ENCODE peak calls at places on chromosomes 7 and 10, in four cellular contexts. One of them, this sample, is unnamed.

GRCh38 chr7:34900891-34901493 is 136.3 kb downstream of the DPY19L1 start:
- DNase-seq in ovary: no peak
- DNase-seq in astrocyte of the cerebellum: no peak
- DNase-seq in AG04449: no peak
- DNase-seq in this sample: no peak

GRCh38 chr7:47534322-47535032 is 47.4 kb downstream of the TNS3 start:
- DNase-seq in ovary: no peak
- DNase-seq in astrocyte of the cerebellum: no peak
- DNase-seq in AG04449: no peak
- DNase-seq in this sample: no peak

GRCh38 chr10:11539191-11539868 is 72.1 kb downstream of the USP6NL start:
- DNase-seq in ovary: no peak
- DNase-seq in astrocyte of the cerebellum: no peak
- DNase-seq in AG04449: no peak
- DNase-seq in this sample: no peak

GRCh38 chr7:18119985-18120384 is 92.3 kb upstream of the PRPS1L1 start:
- DNase-seq in ovary: no peak
- DNase-seq in astrocyte of the cerebellum: no peak
- DNase-seq in AG04449: no peak
- DNase-seq in this sample: no peak

GRCh38 chr7:4006687-4007086 is 675.4 kb upstream of the FOXK1 start:
- DNase-seq in ovary: no peak
- DNase-seq in astrocyte of the cerebellum: no peak
- DNase-seq in AG04449: no peak
- DNase-seq in this sample: no peak

GRCh38 chr7:157310676-157311185 is 26.1 kb upstream of the DNAJB6 start:
- DNase-seq in ovary: no peak
- DNase-seq in astrocyte of the cerebellum: no peak
- DNase-seq in AG04449: no peak
- DNase-seq in this sample: no peak

GRCh38 chr10:132044803-132045202 is 20.9 kb upstream of the JAKMIP3 start:
- DNase-seq in ovary: no peak
- DNase-seq in astrocyte of the cerebellum: no peak
- DNase-seq in AG04449: no peak
- DNase-seq in this sample: no peak

GRCh38 chr7:10998984-10999757 is 25.5 kb downstream of the PHF14 start:
- DNase-seq in ovary: no peak
- DNase-seq in astrocyte of the cerebellum: no peak
- DNase-seq in AG04449: no peak
- DNase-seq in this sample: no peak

GRCh38 chr7:80830584-80831319 is 88.1 kb downstream of the SEMA3C start:
- DNase-seq in ovary: no peak
- DNase-seq in astrocyte of the cerebellum: no peak
- DNase-seq in AG04449: no peak
- DNase-seq in this sample: no peak

GRCh38 chr10:104028146-104028545 is 57.5 kb downstream of the COL17A1 start:
- DNase-seq in ovary: no peak
- DNase-seq in astrocyte of the cerebellum: no peak
- DNase-seq in AG04449: no peak
- DNase-seq in this sample: no peak

GRCh38 chr10:132638130-132638515 is 100.5 kb downstream of the INPP5A start:
- DNase-seq in ovary: no peak
- DNase-seq in astrocyte of the cerebellum: no peak
- DNase-seq in AG04449: no peak
- DNase-seq in this sample: no peak

GRCh38 chr10:80684217-80684616 is 146.5 kb downstream of the SH2D4B start:
- DNase-seq in ovary: no peak
- DNase-seq in astrocyte of the cerebellum: no peak
- DNase-seq in AG04449: no peak
- DNase-seq in this sample: no peak

GRCh38 chr7:40717242-40717641 is 582.4 kb downstream of the SUGCT start:
- DNase-seq in ovary: peak
- DNase-seq in astrocyte of the cerebellum: no peak
- DNase-seq in AG04449: no peak
- DNase-seq in this sample: peak

GRCh38 chr7:22375359-22376048 is 18.6 kb upstream of the RAPGEF5 start:
- DNase-seq in ovary: no peak
- DNase-seq in astrocyte of the cerebellum: no peak
- DNase-seq in AG04449: no peak
- DNase-seq in this sample: no peak

GRCh38 chr10:13759167-13759566 is 172.4 kb downstream of the PRPF18 start:
- DNase-seq in ovary: no peak
- DNase-seq in astrocyte of the cerebellum: no peak
- DNase-seq in AG04449: peak
- DNase-seq in this sample: no peak

GRCh38 chr7:124191030-124191429 is 158.2 kb upstream of the TMEM229A start:
- DNase-seq in ovary: no peak
- DNase-seq in astrocyte of the cerebellum: no peak
- DNase-seq in AG04449: no peak
- DNase-seq in this sample: no peak
- H3K4me3 ChIP-seq in ovary: no peak
- H3K4me3 ChIP-seq in astrocyte of the cerebellum: no peak
- H3K4me3 ChIP-seq in AG04449: no peak
- H3K4me3 ChIP-seq in this sample: no peak

GRCh38 chr7:2754912-2755311 is 66.9 kb downstream of the AMZ1 start:
- DNase-seq in ovary: no peak
- DNase-seq in astrocyte of the cerebellum: no peak
- DNase-seq in AG04449: no peak
- DNase-seq in this sample: no peak

GRCh38 chr7:2758673-2759603 is 70.9 kb downstream of the AMZ1 start:
- DNase-seq in ovary: no peak
- DNase-seq in astrocyte of the cerebellum: no peak
- DNase-seq in AG04449: no peak
- DNase-seq in this sample: no peak

GRCh38 chr7:2757904-2758672 is 70.1 kb downstream of the AMZ1 start:
- DNase-seq in ovary: peak
- DNase-seq in astrocyte of the cerebellum: peak
- DNase-seq in AG04449: peak
- DNase-seq in this sample: peak

GRCh38 chr7:2759736-2760097 is 71.7 kb downstream of the AMZ1 start:
- DNase-seq in ovary: peak
- DNase-seq in astrocyte of the cerebellum: no peak
- DNase-seq in AG04449: no peak
- DNase-seq in this sample: no peak

DNA sequence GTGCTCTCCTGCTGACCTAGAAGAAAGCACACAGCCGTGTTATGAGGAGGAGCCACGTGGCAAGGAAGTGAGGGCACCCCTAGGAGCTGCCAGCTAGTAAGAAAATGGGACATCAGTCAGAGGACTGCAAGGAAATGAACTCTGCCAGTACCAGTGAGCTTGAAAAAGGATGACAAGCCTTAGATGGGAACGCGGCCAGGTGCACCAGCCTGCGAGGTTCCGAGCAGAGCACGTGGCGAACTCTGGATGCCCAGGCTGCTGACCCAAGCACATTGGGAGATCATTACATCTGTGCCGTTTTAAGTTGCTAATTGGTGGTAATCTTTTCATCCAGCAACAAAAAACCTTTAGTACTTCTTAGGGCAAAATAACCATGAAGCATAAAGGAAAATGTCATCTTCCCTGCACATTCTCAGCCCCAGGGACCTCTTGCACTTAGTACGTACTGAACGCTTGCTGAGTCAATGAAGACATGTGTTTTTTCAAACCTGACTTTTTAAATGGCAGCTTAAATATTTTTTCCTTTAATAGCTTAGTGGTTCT is 69.4 kb downstream of the AMZ1 start:
- DNase-seq in ovary: no peak
- DNase-seq in astrocyte of the cerebellum: peak
- DNase-seq in AG04449: no peak
- DNase-seq in this sample: peak
- H3K4me3 ChIP-seq in ovary: no peak
- H3K4me3 ChIP-seq in astrocyte of the cerebellum: peak
- H3K4me3 ChIP-seq in AG04449: peak
- H3K4me3 ChIP-seq in this sample: peak

GRCh38 chr10:32328499-32328898 is 18.5 kb downstream of the EPC1 start:
- DNase-seq in ovary: no peak
- DNase-seq in astrocyte of the cerebellum: no peak
- DNase-seq in AG04449: no peak
- DNase-seq in this sample: no peak
- H3K4me3 ChIP-seq in ovary: no peak
- H3K4me3 ChIP-seq in astrocyte of the cerebellum: no peak
- H3K4me3 ChIP-seq in AG04449: no peak
- H3K4me3 ChIP-seq in this sample: no peak

DNA sequence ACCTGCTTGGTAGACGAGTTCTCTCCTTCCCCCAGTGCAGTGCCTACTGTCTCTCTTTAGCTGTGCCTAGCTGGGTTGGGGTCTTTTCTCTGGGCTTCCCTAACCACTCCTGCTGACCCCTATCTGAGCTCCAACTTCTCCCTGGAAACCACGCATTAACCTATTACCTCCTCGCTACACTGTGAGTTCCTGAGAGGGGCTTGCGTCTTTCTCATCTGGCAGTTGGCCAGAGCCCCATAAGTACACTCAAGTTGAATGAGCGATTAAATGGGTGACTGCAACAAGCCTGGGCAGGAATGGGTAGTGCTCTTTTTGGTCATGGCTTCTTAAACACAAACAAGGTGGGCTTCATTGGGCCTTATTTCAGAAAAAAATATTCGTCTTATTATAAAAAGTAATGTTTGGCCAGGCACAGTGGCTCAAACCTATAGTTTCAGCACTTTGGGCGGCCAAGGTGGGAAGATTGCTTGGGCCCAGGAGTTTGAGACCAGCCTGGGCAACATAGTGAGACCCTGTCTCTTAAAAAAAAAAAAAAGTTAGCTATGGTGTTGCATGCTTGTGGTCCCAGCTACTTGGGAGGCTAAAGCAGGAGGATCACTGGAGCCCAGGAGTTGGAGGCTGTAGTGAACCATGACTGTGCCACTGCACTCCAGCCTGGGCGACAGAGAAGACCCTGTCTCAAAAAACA is 41.4 kb downstream of the SYPL1 start:
- DNase-seq in ovary: no peak
- DNase-seq in astrocyte of the cerebellum: no peak
- DNase-seq in AG04449: no peak
- DNase-seq in this sample: no peak
- H3K4me3 ChIP-seq in ovary: no peak
- H3K4me3 ChIP-seq in astrocyte of the cerebellum: no peak
- H3K4me3 ChIP-seq in AG04449: no peak
- H3K4me3 ChIP-seq in this sample: no peak

GRCh38 chr7:43249808-43250145 is 137.3 kb downstream of the HECW1 start:
- DNase-seq in ovary: no peak
- DNase-seq in astrocyte of the cerebellum: no peak
- DNase-seq in AG04449: no peak
- DNase-seq in this sample: no peak
- H3K4me3 ChIP-seq in ovary: no peak
- H3K4me3 ChIP-seq in astrocyte of the cerebellum: no peak
- H3K4me3 ChIP-seq in AG04449: no peak
- H3K4me3 ChIP-seq in this sample: peak